ENCODE peak calls at places on chromosomes 4 and X, in seven cellular contexts. One of them, this sample, is unnamed.

GRCh38 chr4:118226611-118227010 is 126.2 kb downstream of the PRSS12 start:
- DNase-seq in CD8-positive, alpha-beta T cell: no peak
- DNase-seq in ovary: no peak
- DNase-seq in nephron progenitor cell: no peak
- DNase-seq in K562: no peak
- DNase-seq in lower leg skin: no peak
- DNase-seq in IMR-90: no peak
- DNase-seq in this sample: no peak

GRCh38 chr4:105594094-105595010 is 41.9 kb downstream of the ARHGEF38 start:
- DNase-seq in K562: no peak
- DNase-seq in nephron progenitor cell: no peak
- DNase-seq in CD8-positive, alpha-beta T cell: no peak
- DNase-seq in lower leg skin: no peak
- DNase-seq in IMR-90: no peak
- DNase-seq in ovary: no peak
- DNase-seq in this sample: no peak

GRCh38 chr4:140867338-140867737 is 111.2 kb upstream of the TBC1D9 start:
- DNase-seq in ovary: no peak
- DNase-seq in CD8-positive, alpha-beta T cell: no peak
- DNase-seq in K562: no peak
- DNase-seq in nephron progenitor cell: no peak
- DNase-seq in IMR-90: no peak
- DNase-seq in lower leg skin: no peak
- DNase-seq in this sample: no peak

GRCh38 chr4:138175337-138175794 is 66.8 kb downstream of the SLC7A11 start:
- DNase-seq in lower leg skin: no peak
- DNase-seq in K562: no peak
- DNase-seq in CD8-positive, alpha-beta T cell: no peak
- DNase-seq in IMR-90: peak
- DNase-seq in nephron progenitor cell: no peak
- DNase-seq in ovary: no peak
- DNase-seq in this sample: no peak

GRCh38 chrX:81120936-81121351 is 80.8 kb downstream of the HMGN5 start:
- DNase-seq in CD8-positive, alpha-beta T cell: no peak
- DNase-seq in lower leg skin: no peak
- DNase-seq in K562: peak
- DNase-seq in nephron progenitor cell: peak
- DNase-seq in ovary: peak
- DNase-seq in IMR-90: peak
- DNase-seq in this sample: no peak

GRCh38 chr4:183161630-183162029 is 62.6 kb downstream of the WWC2 start:
- DNase-seq in CD8-positive, alpha-beta T cell: no peak
- DNase-seq in ovary: no peak
- DNase-seq in lower leg skin: no peak
- DNase-seq in IMR-90: no peak
- DNase-seq in nephron progenitor cell: no peak
- DNase-seq in K562: no peak
- DNase-seq in this sample: no peak

GRCh38 chr4:139875456-139875855 is 209.8 kb downstream of the MGST2 start:
- DNase-seq in ovary: no peak
- DNase-seq in K562: no peak
- DNase-seq in nephron progenitor cell: peak
- DNase-seq in lower leg skin: no peak
- DNase-seq in CD8-positive, alpha-beta T cell: no peak
- DNase-seq in IMR-90: no peak
- DNase-seq in this sample: no peak

GRCh38 chrX:63503541-63503940 is 152.4 kb upstream of the SPIN4 start:
- DNase-seq in CD8-positive, alpha-beta T cell: no peak
- DNase-seq in IMR-90: peak
- DNase-seq in ovary: no peak
- DNase-seq in lower leg skin: no peak
- DNase-seq in K562: no peak
- DNase-seq in nephron progenitor cell: no peak
- DNase-seq in this sample: no peak

GRCh38 chr4:152850377-152850776 is 70.6 kb downstream of the ARFIP1 start:
- DNase-seq in nephron progenitor cell: no peak
- DNase-seq in K562: no peak
- DNase-seq in lower leg skin: no peak
- DNase-seq in CD8-positive, alpha-beta T cell: peak
- DNase-seq in ovary: no peak
- DNase-seq in IMR-90: peak
- DNase-seq in this sample: no peak

GRCh38 chrX:9416562-9417319 is 48.1 kb upstream of the TBL1X start:
- DNase-seq in K562: no peak
- DNase-seq in nephron progenitor cell: no peak
- DNase-seq in IMR-90: peak
- DNase-seq in ovary: no peak
- DNase-seq in lower leg skin: no peak
- DNase-seq in CD8-positive, alpha-beta T cell: no peak
- DNase-seq in this sample: no peak

GRCh38 chr4:14667624-14668295 is 334.5 kb upstream of the CPEB2 start:
- DNase-seq in IMR-90: no peak
- DNase-seq in CD8-positive, alpha-beta T cell: no peak
- DNase-seq in ovary: no peak
- DNase-seq in lower leg skin: no peak
- DNase-seq in K562: no peak
- DNase-seq in nephron progenitor cell: no peak
- DNase-seq in this sample: no peak

GRCh38 chr4:1406416-1406945 is at the start of gene NKX1-1:
- DNase-seq in lower leg skin: no peak
- DNase-seq in K562: no peak
- DNase-seq in nephron progenitor cell: no peak
- DNase-seq in ovary: no peak
- DNase-seq in IMR-90: no peak
- DNase-seq in CD8-positive, alpha-beta T cell: no peak
- DNase-seq in this sample: no peak

GRCh38 chr4:34250562-34250961 is 1993.8 kb downstream of the ARAP2 start:
- DNase-seq in CD8-positive, alpha-beta T cell: no peak
- DNase-seq in nephron progenitor cell: no peak
- DNase-seq in IMR-90: peak
- DNase-seq in ovary: no peak
- DNase-seq in K562: no peak
- DNase-seq in lower leg skin: no peak
- DNase-seq in this sample: no peak

GRCh38 chr4:149441338-149441737 is 374.3 kb downstream of the IQCM start:
- DNase-seq in K562: no peak
- DNase-seq in lower leg skin: no peak
- DNase-seq in CD8-positive, alpha-beta T cell: no peak
- DNase-seq in nephron progenitor cell: no peak
- DNase-seq in ovary: no peak
- DNase-seq in IMR-90: peak
- DNase-seq in this sample: no peak

GRCh38 chr4:659851-660250 is 14.2 kb downstream of the ATP5ME start:
- DNase-seq in ovary: no peak
- DNase-seq in nephron progenitor cell: no peak
- DNase-seq in lower leg skin: no peak
- DNase-seq in CD8-positive, alpha-beta T cell: no peak
- DNase-seq in K562: no peak
- DNase-seq in IMR-90: no peak
- DNase-seq in this sample: no peak

GRCh38 chr4:20603671-20604313 is 96.5 kb upstream of the PACRGL start:
- DNase-seq in K562: no peak
- DNase-seq in ovary: no peak
- DNase-seq in CD8-positive, alpha-beta T cell: no peak
- DNase-seq in nephron progenitor cell: no peak
- DNase-seq in IMR-90: peak
- DNase-seq in lower leg skin: no peak
- DNase-seq in this sample: no peak

GRCh38 chr4:38768968-38769394 is 13.8 kb downstream of the TLR10 start:
- DNase-seq in IMR-90: peak
- DNase-seq in K562: no peak
- DNase-seq in ovary: no peak
- DNase-seq in CD8-positive, alpha-beta T cell: no peak
- DNase-seq in nephron progenitor cell: no peak
- DNase-seq in lower leg skin: no peak
- DNase-seq in this sample: no peak

GRCh38 chr4:100060765-100061416 is 110.8 kb upstream of the H2AZ1 start:
- DNase-seq in CD8-positive, alpha-beta T cell: no peak
- DNase-seq in nephron progenitor cell: no peak
- DNase-seq in K562: no peak
- DNase-seq in lower leg skin: no peak
- DNase-seq in IMR-90: no peak
- DNase-seq in ovary: no peak
- DNase-seq in this sample: no peak

GRCh38 chrX:134013092-134013497 is 27.7 kb upstream of the GPC3 start:
- DNase-seq in nephron progenitor cell: no peak
- DNase-seq in ovary: no peak
- DNase-seq in IMR-90: no peak
- DNase-seq in K562: no peak
- DNase-seq in lower leg skin: no peak
- DNase-seq in CD8-positive, alpha-beta T cell: no peak
- DNase-seq in this sample: no peak

GRCh38 chr4:78776031-78776728 is at the start of gene BMP2K:
- DNase-seq in lower leg skin: peak
- DNase-seq in CD8-positive, alpha-beta T cell: peak
- DNase-seq in K562: peak
- DNase-seq in nephron progenitor cell: peak
- DNase-seq in ovary: peak
- DNase-seq in IMR-90: peak
- DNase-seq in this sample: peak

GRCh38 chr4:88697588-88698329 is at the start of gene NAP1L5:
- DNase-seq in ovary: peak
- DNase-seq in CD8-positive, alpha-beta T cell: peak
- DNase-seq in lower leg skin: peak
- DNase-seq in IMR-90: peak
- DNase-seq in K562: peak
- DNase-seq in nephron progenitor cell: peak
- DNase-seq in this sample: peak

DNA sequence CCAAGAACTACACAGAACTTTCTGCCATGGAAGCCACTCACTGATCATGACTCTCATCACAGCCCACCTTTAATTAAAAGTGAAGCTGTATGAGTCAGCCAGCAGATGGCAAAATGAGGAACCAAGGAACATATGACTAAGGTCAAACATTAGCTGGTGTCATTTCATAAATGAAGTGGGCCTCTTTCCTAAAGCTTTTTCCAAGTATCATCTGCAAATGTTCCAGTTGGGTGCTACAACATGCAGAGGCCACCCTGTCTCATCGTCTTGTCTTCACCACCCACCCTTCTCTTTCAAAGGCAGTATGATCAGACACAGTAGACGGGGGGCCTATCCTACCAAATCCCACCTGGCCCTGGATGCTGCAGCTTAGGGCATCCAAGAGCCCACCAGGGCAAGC is 9.2 kb upstream of the EOLA1 start:
- DNase-seq in CD8-positive, alpha-beta T cell: no peak
- DNase-seq in K562: no peak
- DNase-seq in lower leg skin: no peak
- DNase-seq in ovary: no peak
- DNase-seq in IMR-90: no peak
- DNase-seq in nephron progenitor cell: no peak
- DNase-seq in this sample: no peak
- TF ChIP-seq CTCF in CD8-positive, alpha-beta T cell: no peak
- TF ChIP-seq CTCF in K562: no peak
- TF ChIP-seq CTCF in lower leg skin: no peak
- TF ChIP-seq CTCF in ovary: no peak
- TF ChIP-seq CTCF in IMR-90: no peak
- TF ChIP-seq CTCF in nephron progenitor cell: no peak
- TF ChIP-seq CTCF in this sample: no peak

GRCh38 chr4:17595471-17596005 is 18.5 kb downstream of the LAP3 start:
- DNase-seq in CD8-positive, alpha-beta T cell: no peak
- DNase-seq in ovary: no peak
- DNase-seq in nephron progenitor cell: no peak
- DNase-seq in lower leg skin: no peak
- DNase-seq in K562: no peak
- DNase-seq in IMR-90: no peak
- DNase-seq in this sample: no peak

GRCh38 chr4:17599826-17600225 is 14.6 kb upstream of the MED28 start:
- DNase-seq in lower leg skin: no peak
- DNase-seq in nephron progenitor cell: no peak
- DNase-seq in K562: no peak
- DNase-seq in ovary: no peak
- DNase-seq in CD8-positive, alpha-beta T cell: no peak
- DNase-seq in IMR-90: no peak
- DNase-seq in this sample: no peak

GRCh38 chr4:17597517-17597916 is 16.9 kb upstream of the MED28 start:
- DNase-seq in K562: peak
- DNase-seq in IMR-90: peak
- DNase-seq in ovary: no peak
- DNase-seq in lower leg skin: no peak
- DNase-seq in CD8-positive, alpha-beta T cell: no peak
- DNase-seq in nephron progenitor cell: no peak
- DNase-seq in this sample: no peak
- TF ChIP-seq CTCF in K562: peak
- TF ChIP-seq CTCF in IMR-90: peak
- TF ChIP-seq CTCF in ovary: no peak
- TF ChIP-seq CTCF in lower leg skin: no peak
- TF ChIP-seq CTCF in CD8-positive, alpha-beta T cell: no peak
- TF ChIP-seq CTCF in nephron progenitor cell: no peak
- TF ChIP-seq CTCF in this sample: peak

DNA sequence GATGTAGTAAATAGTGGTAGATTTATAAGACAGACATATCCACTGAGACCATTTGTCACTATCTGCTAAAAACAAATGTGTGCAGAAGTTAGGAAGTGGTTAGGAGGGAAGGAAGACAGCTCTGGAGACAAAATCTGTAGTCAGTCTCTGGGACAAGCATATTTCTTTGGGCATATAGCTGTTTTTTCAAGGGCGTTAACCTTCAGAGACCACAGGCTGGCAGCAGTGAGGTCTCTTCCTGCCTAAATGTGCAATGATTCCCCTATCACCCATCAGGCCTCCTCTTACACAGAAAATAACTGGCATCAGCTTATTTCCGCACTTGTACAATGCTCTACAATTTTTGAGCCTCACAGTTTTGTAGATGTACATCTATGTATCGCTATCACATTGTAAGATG is 6.5 kb downstream of the TMEM150C start:
- DNase-seq in ovary: no peak
- DNase-seq in CD8-positive, alpha-beta T cell: no peak
- DNase-seq in nephron progenitor cell: no peak
- DNase-seq in K562: no peak
- DNase-seq in IMR-90: no peak
- DNase-seq in lower leg skin: no peak
- DNase-seq in this sample: no peak
- TF ChIP-seq CTCF in ovary: no peak
- TF ChIP-seq CTCF in CD8-positive, alpha-beta T cell: no peak
- TF ChIP-seq CTCF in nephron progenitor cell: no peak
- TF ChIP-seq CTCF in K562: peak
- TF ChIP-seq CTCF in IMR-90: no peak
- TF ChIP-seq CTCF in lower leg skin: no peak
- TF ChIP-seq CTCF in this sample: peak

GRCh38 chr4:103104886-103105285 is 5.3 kb upstream of the BDH2 start:
- DNase-seq in K562: no peak
- DNase-seq in lower leg skin: no peak
- DNase-seq in CD8-positive, alpha-beta T cell: no peak
- DNase-seq in ovary: no peak
- DNase-seq in nephron progenitor cell: no peak
- DNase-seq in IMR-90: no peak
- DNase-seq in this sample: no peak
- TF ChIP-seq CTCF in K562: no peak
- TF ChIP-seq CTCF in lower leg skin: no peak
- TF ChIP-seq CTCF in CD8-positive, alpha-beta T cell: no peak
- TF ChIP-seq CTCF in ovary: no peak
- TF ChIP-seq CTCF in nephron progenitor cell: no peak
- TF ChIP-seq CTCF in IMR-90: no peak
- TF ChIP-seq CTCF in this sample: no peak

This sample was measured in osteocyte.